ENCODE peak calls at places on chromosomes 3 and 15, in ten cellular contexts. Y is K562; B is lower lobe of right lung; U is upper lobe of right lung; X is heart right ventricle; T is CD8-positive, alpha-beta memory T cell; D is suprapubic skin; E is CD8-positive, alpha-beta T cell; G is colonic mucosa; A is HCT116. F is an unnamed sample.

GRCh38 chr3:9388562-9389272 is 8.7 kb upstream of the SETD5 start:
- DNase-seq in B (no peak), T (no peak), E (no peak), X (no peak), A (no peak), U (no peak), Y (no peak), G (no peak), D (no peak), F (no peak)

GRCh38 chr3:24156466-24156865 is 211.4 kb downstream of the NR1D2 start:
- DNase-seq in Y (peak; percentile 53), E (no peak), B (no peak), T (no peak), X (no peak), G (no peak), D (no peak), A (peak; percentile 49), U (no peak), F (no peak)

GRCh38 chr3:39810647-39811161 is 1.3 kb downstream of the MYRIP start:
- DNase-seq in E (no peak), A (no peak), Y (no peak), X (no peak), G (no peak), U (no peak), T (no peak), B (no peak), D (no peak), F (no peak)

GRCh38 chr3:7423995-7424394 is 563.1 kb downstream of the GRM7 start:
- DNase-seq in G (no peak), U (no peak), A (no peak), T (no peak), B (no peak), X (no peak), E (no peak), D (no peak), Y (no peak), F (no peak)

GRCh38 chr3:101070260-101071121 is 77.3 kb upstream of the ABI3BP start:
- DNase-seq in X (peak; percentile 67), Y (peak; percentile 66), B (peak; percentile 78), A (peak; percentile 57), E (peak; percentile 41), G (peak; percentile 82), T (peak; percentile 25), D (no peak), U (peak; percentile 83), F (peak; percentile 77)

GRCh38 chr3:59480486-59480995 is 430.7 kb upstream of the CFAP20DC start:
- DNase-seq in Y (no peak), G (no peak), A (no peak), B (no peak), U (no peak), D (no peak), T (no peak), X (no peak), E (no peak), F (no peak)

GRCh38 chr3:196963309-196963953 is 5.2 kb downstream of the PIGZ start:
- DNase-seq in U (no peak), E (no peak), A (no peak), B (no peak), G (peak; percentile 9), Y (no peak), D (no peak), X (no peak), T (no peak), F (no peak)

GRCh38 chr15:99963976-99964375 is 230.7 kb upstream of the LYSMD4 start:
- DNase-seq in A (no peak), G (no peak), Y (no peak), X (no peak), E (no peak), T (no peak), D (peak; percentile 44), U (no peak), B (no peak), F (no peak)

GRCh38 chr15:91281991-91282390 is 181.9 kb downstream of the SV2B start:
- DNase-seq in Y (no peak), U (no peak), A (no peak), D (no peak), B (no peak), T (no peak), X (no peak), E (no peak), G (no peak), F (no peak)

GRCh38 chr3:188209740-188210139 is 55.8 kb downstream of the LPP start:
- DNase-seq in D (no peak), E (no peak), T (no peak), U (no peak), G (no peak), B (no peak), X (no peak), Y (no peak), A (no peak), F (no peak)
- H3K4me1 ChIP-seq in D (peaks cover 3% of the 10 kb centered on the region), E (no peaks in the 10 kb centered on the region), T (no peaks in the 10 kb centered on the region), U (peaks cover 23% of the 10 kb centered on the region), G (peaks cover 6% of the 10 kb centered on the region), B (peaks cover 34% of the 10 kb centered on the region), X (peaks cover 71% of the 10 kb centered on the region), Y (no peaks in the 10 kb centered on the region), A (no peaks in the 10 kb centered on the region), F (no peaks in the 10 kb centered on the region)

GRCh38 chr3:49902511-49903345 is 945 bp downstream of the MST1R start:
- DNase-seq in B (no peak), D (no peak), X (no peak), E (no peak), U (peak; percentile 69), A (no peak), Y (no peak), G (peak; percentile 24), T (no peak), F (no peak)

GRCh38 chr3:49899815-49900214 is 3.9 kb downstream of the MST1R start:
- DNase-seq in Y (peak; percentile 40), E (no peak), D (no peak), U (no peak), A (no peak), B (no peak), G (no peak), X (no peak), T (no peak), F (peak; percentile 38)

GRCh38 chr3:49901351-49902339 is 2.0 kb downstream of the MST1R start:
- DNase-seq in B (no peak), G (peak; percentile 29), T (no peak), U (no peak), Y (no peak), E (no peak), D (no peak), A (no peak), X (no peak), F (peak; percentile 40)

GRCh38 chr3:49903451-49904424 is at the start of gene MST1R:
- DNase-seq in Y (peak; percentile 90), D (no peak), B (peak; percentile 92), U (peak; percentile 95), G (peak; percentile 95), A (peak; percentile 95), X (peak; percentile 81), E (peak; percentile 82), T (peak; percentile 76), F (peak; percentile 98)

DNA sequence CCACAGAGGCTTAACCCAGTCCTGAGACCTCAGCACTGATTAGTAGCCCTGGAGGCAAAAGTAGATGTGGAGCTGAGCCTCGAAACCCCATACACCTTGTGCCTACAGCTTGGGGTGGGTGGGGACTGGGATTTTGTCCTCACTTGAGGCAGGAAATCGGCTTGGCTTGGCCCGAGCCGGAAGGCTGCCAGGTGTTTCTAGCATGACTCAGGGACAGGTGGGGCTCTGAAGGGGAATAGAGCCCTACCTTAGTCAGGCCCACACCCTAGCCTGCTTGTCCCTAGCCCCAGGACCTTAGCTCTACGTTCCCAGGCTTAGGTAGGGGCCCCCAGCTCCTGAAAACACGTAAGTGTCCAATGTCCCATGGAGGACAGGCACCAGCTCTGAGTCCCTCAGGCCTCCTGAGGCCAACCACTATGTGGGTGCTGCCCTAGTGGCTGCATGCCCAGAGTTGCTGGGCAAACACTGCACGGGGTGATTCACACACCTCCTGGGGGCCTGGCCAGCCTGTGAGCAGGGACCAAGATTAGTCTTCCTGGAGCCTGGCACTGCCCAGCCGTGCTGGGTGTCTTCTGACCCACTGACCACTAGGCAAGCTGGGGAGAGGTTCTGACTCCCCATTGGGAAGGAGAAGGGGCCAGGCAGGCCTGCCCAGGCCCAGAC is 3.1 kb downstream of the MST1R start:
- DNase-seq in Y (no peak), A (peak; percentile 92), X (peak; percentile 47), B (peak; percentile 86), D (no peak), U (peak; percentile 91), E (no peak), G (peak; percentile 92), T (no peak), F (peak; percentile 97)
- H3K4me1 ChIP-seq in Y (peaks cover 49% of the 10 kb centered on the region), A (peaks cover 75% of the 10 kb centered on the region), X (peaks cover 30% of the 10 kb centered on the region), B (peaks cover 55% of the 10 kb centered on the region), D (peaks cover 54% of the 10 kb centered on the region), U (peaks cover 35% of the 10 kb centered on the region), E (peaks cover 11% of the 10 kb centered on the region), G (peaks cover 20% of the 10 kb centered on the region), T (peaks cover 13% of the 10 kb centered on the region), F (peaks cover 4% of the 10 kb centered on the region)

GRCh38 chr15:64695571-64695992 is 79.8 kb downstream of the RBPMS2 start:
- DNase-seq in D (no peak), T (no peak), Y (peak; percentile 79), U (no peak), E (no peak), X (no peak), B (no peak), A (no peak), G (peak; percentile 36), F (no peak)

GRCh38 chr15:64701051-64701450 is 74.3 kb downstream of the RBPMS2 start:
- DNase-seq in U (no peak), X (no peak), T (no peak), G (no peak), Y (no peak), A (no peak), B (no peak), E (no peak), D (no peak), F (no peak)

GRCh38 chr15:64699767-64700388 is 75.5 kb downstream of the RBPMS2 start:
- DNase-seq in G (no peak), D (no peak), A (no peak), E (no peak), U (peak; percentile 78), B (peak; percentile 75), X (peak; percentile 59), Y (no peak), T (no peak), F (no peak)

GRCh38 chr15:64694816-64695215 is 80.6 kb downstream of the RBPMS2 start:
- DNase-seq in B (no peak), D (no peak), Y (no peak), G (no peak), T (no peak), A (no peak), E (no peak), X (no peak), U (no peak), F (no peak)

DNA sequence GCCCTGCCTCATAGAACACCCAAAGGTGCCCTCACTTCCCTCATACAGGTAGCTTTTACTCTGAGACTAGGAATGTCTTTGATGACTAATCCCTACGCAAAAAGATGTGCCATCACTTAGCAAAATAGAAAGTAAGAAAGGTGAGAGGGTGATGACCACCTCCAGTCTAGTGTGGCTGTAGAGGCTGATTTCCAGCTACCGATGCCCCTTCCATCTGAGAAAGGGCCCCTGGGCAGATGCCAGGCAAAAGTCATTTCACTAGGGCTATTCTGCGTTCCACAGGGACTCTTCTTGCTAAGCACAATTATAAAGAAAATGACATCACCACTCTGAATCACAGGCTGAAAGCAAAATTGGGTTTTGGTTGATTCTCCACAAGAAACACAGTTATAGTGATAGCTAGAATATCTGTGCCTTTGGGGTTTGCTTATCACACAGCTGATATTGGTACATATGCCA is 77.4 kb downstream of the RBPMS2 start:
- DNase-seq in T (no peak), A (no peak), U (no peak), G (no peak), D (no peak), E (no peak), B (no peak), X (no peak), Y (no peak), F (no peak)
- H3K4me1 ChIP-seq in T (peaks cover 43% of the 10 kb centered on the region), A (peaks cover 47% of the 10 kb centered on the region), U (peaks cover 93% of the 10 kb centered on the region), G (no peaks in the 10 kb centered on the region), D (peaks cover 97% of the 10 kb centered on the region), E (peaks cover 48% of the 10 kb centered on the region), B (peaks cover 87% of the 10 kb centered on the region), X (peaks cover 96% of the 10 kb centered on the region), Y (peaks cover 17% of the 10 kb centered on the region), F (peaks cover 25% of the 10 kb centered on the region)

GRCh38 chr3:151305778-151306157 is 10.9 kb downstream of the GPR87 start:
- DNase-seq in B (no peak), Y (no peak), E (no peak), X (no peak), A (no peak), G (no peak), T (no peak), U (no peak), D (no peak), F (no peak)
- H3K4me1 ChIP-seq in B (peaks cover 6% of the 10 kb centered on the region), Y (no peaks in the 10 kb centered on the region), E (no peaks in the 10 kb centered on the region), X (no peaks in the 10 kb centered on the region), A (peaks cover 62% of the 10 kb centered on the region), G (no peaks in the 10 kb centered on the region), T (no peaks in the 10 kb centered on the region), U (peaks cover 5% of the 10 kb centered on the region), D (peaks cover 49% of the 10 kb centered on the region), F (no peaks in the 10 kb centered on the region)

F was measured in small intestine.